ENCODE peak calls at places on chromosome 6, in ten cellular contexts. One of them, this sample, is unnamed.

GRCh38 chr6:6818078-6818639 is 229.6 kb downstream of the LY86 start:
- DNase-seq in SK-N-SH: no peak
- DNase-seq in uterus: no peak
- DNase-seq in D721Med: no peak
- DNase-seq in brain microvascular endothelial cell: no peak
- DNase-seq in A673: no peak
- DNase-seq in cardiac fibroblast: no peak
- DNase-seq in fibroblast of lung: no peak
- DNase-seq in cardiac muscle cell: no peak
- DNase-seq in thoracic aorta: no peak
- DNase-seq in this sample: no peak

GRCh38 chr6:70108230-70108629 is 194.7 kb downstream of the COL9A1 start:
- DNase-seq in SK-N-SH: peak; percentile 28
- DNase-seq in uterus: no peak
- DNase-seq in D721Med: no peak
- DNase-seq in brain microvascular endothelial cell: peak; percentile 18
- DNase-seq in A673: peak; percentile 72
- DNase-seq in cardiac fibroblast: peak; percentile 72
- DNase-seq in fibroblast of lung: peak; percentile 17
- DNase-seq in cardiac muscle cell: peak; percentile 41
- DNase-seq in thoracic aorta: no peak
- DNase-seq in this sample: no peak

GRCh38 chr6:25998379-25998778 is 35.8 kb downstream of the TRIM38 start:
- DNase-seq in SK-N-SH: no peak
- DNase-seq in uterus: no peak
- DNase-seq in D721Med: no peak
- DNase-seq in brain microvascular endothelial cell: no peak
- DNase-seq in A673: no peak
- DNase-seq in cardiac fibroblast: no peak
- DNase-seq in fibroblast of lung: no peak
- DNase-seq in cardiac muscle cell: no peak
- DNase-seq in thoracic aorta: no peak
- DNase-seq in this sample: no peak

GRCh38 chr6:26158581-26159416 is 71.6 kb downstream of the HFE start:
- DNase-seq in SK-N-SH: no peak
- DNase-seq in uterus: peak; percentile 40
- DNase-seq in D721Med: no peak
- DNase-seq in brain microvascular endothelial cell: peak; percentile 43
- DNase-seq in A673: peak; percentile 68
- DNase-seq in cardiac fibroblast: peak; percentile 68
- DNase-seq in fibroblast of lung: peak; percentile 51
- DNase-seq in cardiac muscle cell: peak; percentile 30
- DNase-seq in thoracic aorta: no peak
- DNase-seq in this sample: no peak

GRCh38 chr6:158911746-158912158 is 88.2 kb downstream of the RSPH3 start:
- DNase-seq in SK-N-SH: no peak
- DNase-seq in uterus: no peak
- DNase-seq in D721Med: no peak
- DNase-seq in brain microvascular endothelial cell: no peak
- DNase-seq in A673: no peak
- DNase-seq in cardiac fibroblast: no peak
- DNase-seq in fibroblast of lung: no peak
- DNase-seq in cardiac muscle cell: no peak
- DNase-seq in thoracic aorta: no peak
- DNase-seq in this sample: no peak

GRCh38 chr6:107767637-107768036 is 56.5 kb downstream of the SCML4 start:
- DNase-seq in SK-N-SH: no peak
- DNase-seq in uterus: no peak
- DNase-seq in D721Med: no peak
- DNase-seq in brain microvascular endothelial cell: no peak
- DNase-seq in A673: no peak
- DNase-seq in cardiac fibroblast: no peak
- DNase-seq in fibroblast of lung: no peak
- DNase-seq in cardiac muscle cell: no peak
- DNase-seq in thoracic aorta: no peak
- DNase-seq in this sample: no peak

GRCh38 chr6:140572129-140572528 is 1197.7 kb upstream of the CITED2 start:
- DNase-seq in SK-N-SH: no peak
- DNase-seq in uterus: no peak
- DNase-seq in D721Med: no peak
- DNase-seq in brain microvascular endothelial cell: peak; percentile 67
- DNase-seq in A673: peak; percentile 89
- DNase-seq in cardiac fibroblast: peak; percentile 95
- DNase-seq in fibroblast of lung: peak; percentile 98
- DNase-seq in cardiac muscle cell: no peak
- DNase-seq in thoracic aorta: no peak
- DNase-seq in this sample: no peak

GRCh38 chr6:14337157-14337556 is 219.6 kb downstream of the CD83 start:
- DNase-seq in SK-N-SH: no peak
- DNase-seq in uterus: no peak
- DNase-seq in D721Med: no peak
- DNase-seq in brain microvascular endothelial cell: no peak
- DNase-seq in A673: no peak
- DNase-seq in cardiac fibroblast: peak; percentile 47
- DNase-seq in fibroblast of lung: no peak
- DNase-seq in cardiac muscle cell: no peak
- DNase-seq in thoracic aorta: no peak
- DNase-seq in this sample: no peak

GRCh38 chr6:122014961-122015360 is 384.5 kb upstream of the HSF2 start:
- DNase-seq in SK-N-SH: no peak
- DNase-seq in uterus: no peak
- DNase-seq in D721Med: no peak
- DNase-seq in brain microvascular endothelial cell: no peak
- DNase-seq in A673: no peak
- DNase-seq in cardiac fibroblast: peak; percentile 36
- DNase-seq in fibroblast of lung: peak; percentile 90
- DNase-seq in cardiac muscle cell: no peak
- DNase-seq in thoracic aorta: no peak
- DNase-seq in this sample: no peak

DNA sequence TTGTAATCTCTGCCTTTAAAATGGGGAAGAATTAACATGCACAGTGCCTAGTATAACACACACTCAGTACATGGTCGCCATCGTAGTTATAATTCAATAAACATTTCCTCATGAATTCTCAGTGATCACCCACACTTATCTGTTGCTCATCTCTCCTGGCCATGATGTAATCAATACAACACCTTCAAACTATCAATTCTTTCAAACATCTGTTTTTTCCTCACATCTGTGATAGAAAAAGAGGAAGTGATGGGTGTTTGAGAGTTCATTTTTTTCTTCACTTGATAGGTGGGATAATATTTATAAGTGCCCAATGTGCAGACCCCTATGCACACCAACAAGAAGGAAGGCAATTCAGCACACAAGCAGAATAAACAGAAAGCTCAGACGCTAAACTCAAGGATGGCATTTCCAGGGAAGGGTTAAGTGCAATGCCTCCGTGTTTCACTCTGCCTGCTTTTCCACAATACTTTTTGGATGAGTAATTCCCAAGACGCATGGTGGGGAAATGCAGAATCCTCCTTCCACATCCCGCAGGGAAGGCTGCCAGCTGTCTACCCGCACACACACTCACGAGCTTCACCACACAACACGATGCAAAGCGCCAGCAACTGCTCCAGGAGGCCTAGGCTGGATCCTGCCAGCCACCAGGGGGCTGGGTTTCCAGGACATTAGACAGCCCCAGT is 100.3 kb downstream of the GMPR start:
- DNase-seq in SK-N-SH: peak; percentile 59
- DNase-seq in uterus: peak; percentile 89
- DNase-seq in D721Med: no peak
- DNase-seq in brain microvascular endothelial cell: peak; percentile 97
- DNase-seq in A673: peak; percentile 85
- DNase-seq in cardiac fibroblast: peak; percentile 98
- DNase-seq in fibroblast of lung: peak; percentile 100
- DNase-seq in cardiac muscle cell: peak; percentile 39
- DNase-seq in thoracic aorta: peak; percentile 38
- DNase-seq in this sample: peak; percentile 96
- TF ChIP-seq CTCF in SK-N-SH: peak; percentile 83
- TF ChIP-seq CTCF in uterus: peak; percentile 49
- TF ChIP-seq CTCF in D721Med: no peak
- TF ChIP-seq CTCF in brain microvascular endothelial cell: peak; percentile 89
- TF ChIP-seq CTCF in A673: peak; percentile 70
- TF ChIP-seq CTCF in cardiac fibroblast: peak; percentile 81
- TF ChIP-seq CTCF in fibroblast of lung: peak; percentile 72
- TF ChIP-seq CTCF in cardiac muscle cell: peak; percentile 84
- TF ChIP-seq CTCF in thoracic aorta: peak; percentile 44
- TF ChIP-seq CTCF in this sample: peak; percentile 86

DNA sequence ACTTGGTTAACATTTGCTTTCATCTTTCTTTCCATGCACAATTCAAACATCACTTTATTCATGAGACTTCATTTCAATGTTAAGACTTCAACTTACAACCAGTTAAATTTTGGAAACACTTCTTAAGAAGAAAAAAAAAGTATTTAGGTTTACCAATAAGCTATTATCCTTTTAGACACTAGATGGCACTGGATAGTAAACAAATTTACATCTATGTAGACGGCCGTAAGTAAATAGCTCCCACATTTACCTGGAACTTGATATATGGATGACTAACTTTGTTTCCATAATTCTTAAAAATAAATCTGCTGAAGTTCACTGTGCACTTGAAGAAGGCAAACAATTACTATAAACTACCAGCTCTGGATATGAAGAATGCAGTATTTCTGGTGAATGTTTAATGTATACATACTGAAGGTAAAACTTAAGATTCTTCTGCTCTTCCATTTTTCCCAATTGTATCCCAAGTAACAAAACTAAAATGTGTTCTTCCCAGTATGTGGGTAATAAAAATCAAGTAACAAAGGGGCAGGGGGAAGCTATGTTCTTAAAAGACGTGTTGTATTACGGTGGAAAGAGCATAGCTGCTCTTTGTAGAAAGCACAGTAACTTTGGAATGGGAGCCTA is 130.6 kb upstream of the C6orf118 start:
- DNase-seq in SK-N-SH: peak; percentile 27
- DNase-seq in uterus: no peak
- DNase-seq in D721Med: no peak
- DNase-seq in brain microvascular endothelial cell: no peak
- DNase-seq in A673: peak; percentile 41
- DNase-seq in cardiac fibroblast: peak; percentile 89
- DNase-seq in fibroblast of lung: peak; percentile 38
- DNase-seq in cardiac muscle cell: peak; percentile 59
- DNase-seq in thoracic aorta: no peak
- DNase-seq in this sample: no peak
- TF ChIP-seq CTCF in SK-N-SH: peak; percentile 70
- TF ChIP-seq CTCF in uterus: peak; percentile 48
- TF ChIP-seq CTCF in D721Med: peak; percentile 51
- TF ChIP-seq CTCF in brain microvascular endothelial cell: peak; percentile 23
- TF ChIP-seq CTCF in A673: peak; percentile 65
- TF ChIP-seq CTCF in cardiac fibroblast: peak; percentile 51
- TF ChIP-seq CTCF in fibroblast of lung: no peak
- TF ChIP-seq CTCF in cardiac muscle cell: peak; percentile 61
- TF ChIP-seq CTCF in thoracic aorta: peak; percentile 30
- TF ChIP-seq CTCF in this sample: peak; percentile 93

GRCh38 chr6:127069659-127070279 is 48.7 kb upstream of the RSPO3 start:
- DNase-seq in SK-N-SH: peak; percentile 8
- DNase-seq in uterus: no peak
- DNase-seq in D721Med: no peak
- DNase-seq in brain microvascular endothelial cell: peak; percentile 14
- DNase-seq in A673: peak; percentile 52
- DNase-seq in cardiac fibroblast: peak; percentile 70
- DNase-seq in fibroblast of lung: peak; percentile 40
- DNase-seq in cardiac muscle cell: peak; percentile 51
- DNase-seq in thoracic aorta: no peak
- DNase-seq in this sample: no peak
- TF ChIP-seq CTCF in SK-N-SH: peak; percentile 61
- TF ChIP-seq CTCF in uterus: peak; percentile 40
- TF ChIP-seq CTCF in D721Med: peak; percentile 52
- TF ChIP-seq CTCF in brain microvascular endothelial cell: peak; percentile 49
- TF ChIP-seq CTCF in A673: peak; percentile 62
- TF ChIP-seq CTCF in cardiac fibroblast: peak; percentile 57
- TF ChIP-seq CTCF in fibroblast of lung: peak; percentile 33
- TF ChIP-seq CTCF in cardiac muscle cell: peak; percentile 46
- TF ChIP-seq CTCF in thoracic aorta: peak; percentile 27
- TF ChIP-seq CTCF in this sample: peak; percentile 79

GRCh38 chr6:32194388-32194787 is 1.9 kb upstream of the GPSM3 start:
- DNase-seq in SK-N-SH: no peak
- DNase-seq in uterus: no peak
- DNase-seq in D721Med: no peak
- DNase-seq in brain microvascular endothelial cell: no peak
- DNase-seq in A673: no peak
- DNase-seq in cardiac fibroblast: no peak
- DNase-seq in fibroblast of lung: no peak
- DNase-seq in cardiac muscle cell: no peak
- DNase-seq in thoracic aorta: no peak
- DNase-seq in this sample: no peak
- TF ChIP-seq CTCF in SK-N-SH: no peak
- TF ChIP-seq CTCF in uterus: no peak
- TF ChIP-seq CTCF in D721Med: no peak
- TF ChIP-seq CTCF in brain microvascular endothelial cell: no peak
- TF ChIP-seq CTCF in A673: no peak
- TF ChIP-seq CTCF in cardiac fibroblast: no peak
- TF ChIP-seq CTCF in fibroblast of lung: no peak
- TF ChIP-seq CTCF in cardiac muscle cell: no peak
- TF ChIP-seq CTCF in thoracic aorta: no peak
- TF ChIP-seq CTCF in this sample: no peak

GRCh38 chr6:5592911-5593519 is 331.7 kb downstream of the FARS2 start:
- DNase-seq in SK-N-SH: no peak
- DNase-seq in uterus: no peak
- DNase-seq in D721Med: no peak
- DNase-seq in brain microvascular endothelial cell: no peak
- DNase-seq in A673: no peak
- DNase-seq in cardiac fibroblast: no peak
- DNase-seq in fibroblast of lung: no peak
- DNase-seq in cardiac muscle cell: peak; percentile 39
- DNase-seq in thoracic aorta: no peak
- DNase-seq in this sample: no peak

GRCh38 chr6:5587648-5588047 is 326.3 kb downstream of the FARS2 start:
- DNase-seq in SK-N-SH: no peak
- DNase-seq in uterus: no peak
- DNase-seq in D721Med: no peak
- DNase-seq in brain microvascular endothelial cell: no peak
- DNase-seq in A673: no peak
- DNase-seq in cardiac fibroblast: no peak
- DNase-seq in fibroblast of lung: no peak
- DNase-seq in cardiac muscle cell: no peak
- DNase-seq in thoracic aorta: no peak
- DNase-seq in this sample: no peak

GRCh38 chr6:5595184-5595583 is 333.9 kb downstream of the FARS2 start:
- DNase-seq in SK-N-SH: no peak
- DNase-seq in uterus: no peak
- DNase-seq in D721Med: no peak
- DNase-seq in brain microvascular endothelial cell: no peak
- DNase-seq in A673: no peak
- DNase-seq in cardiac fibroblast: no peak
- DNase-seq in fibroblast of lung: no peak
- DNase-seq in cardiac muscle cell: no peak
- DNase-seq in thoracic aorta: no peak
- DNase-seq in this sample: no peak

DNA sequence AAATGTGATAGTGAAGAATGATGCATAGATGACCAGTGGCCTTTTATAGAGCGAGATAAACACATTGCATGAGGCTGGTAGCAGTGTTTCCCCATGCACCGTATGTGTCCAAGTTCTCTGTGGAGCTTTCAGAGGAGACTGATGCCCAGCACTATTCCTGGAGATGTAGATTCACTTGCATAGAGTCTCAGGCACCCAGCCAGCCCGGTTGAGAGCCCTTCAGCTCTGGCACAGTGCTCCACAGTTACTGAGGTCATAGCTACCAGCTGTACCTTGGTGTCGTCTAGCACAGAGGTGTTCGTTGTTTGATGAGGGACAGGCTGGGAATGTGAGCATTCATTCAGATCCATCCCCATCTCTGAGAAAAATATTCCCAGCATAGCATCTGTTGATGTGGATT is 328.9 kb downstream of the FARS2 start:
- DNase-seq in SK-N-SH: no peak
- DNase-seq in uterus: no peak
- DNase-seq in D721Med: no peak
- DNase-seq in brain microvascular endothelial cell: no peak
- DNase-seq in A673: no peak
- DNase-seq in cardiac fibroblast: no peak
- DNase-seq in fibroblast of lung: no peak
- DNase-seq in cardiac muscle cell: no peak
- DNase-seq in thoracic aorta: no peak
- DNase-seq in this sample: no peak
- TF ChIP-seq CTCF in SK-N-SH: no peak
- TF ChIP-seq CTCF in uterus: no peak
- TF ChIP-seq CTCF in D721Med: no peak
- TF ChIP-seq CTCF in brain microvascular endothelial cell: no peak
- TF ChIP-seq CTCF in A673: no peak
- TF ChIP-seq CTCF in cardiac fibroblast: no peak
- TF ChIP-seq CTCF in fibroblast of lung: no peak
- TF ChIP-seq CTCF in cardiac muscle cell: no peak
- TF ChIP-seq CTCF in thoracic aorta: no peak
- TF ChIP-seq CTCF in this sample: no peak

This sample was measured in chondrocyte.